ENCODE peak calls at places on chromosomes 7 and 10, in five cellular contexts. A is Calu3, U is germinal center, R is iris pigment epithelial cell, B is RCC 7860. M is an unnamed sample.

GRCh38 chr7:70569335-70569819 is 562.6 kb upstream of the GALNT17 start:
- DNase-seq in A (no peak), U (no peak), R (peak), B (peak), M (no peak)

GRCh38 chr7:27560706-27561235 is 101.9 kb downstream of the HIBADH start:
- DNase-seq in A (no peak), U (no peak), R (peak), B (peak), M (no peak)

GRCh38 chr7:9181356-9181755 is 747.9 kb downstream of the NXPH1 start:
- DNase-seq in A (no peak), U (no peak), R (no peak), B (peak), M (no peak)

GRCh38 chr10:14089556-14090297 is 241.0 kb downstream of the FRMD4A start:
- DNase-seq in A (no peak), U (no peak), R (no peak), B (no peak), M (no peak)

GRCh38 chr7:80740778-80741545 is 102.5 kb downstream of the CD36 start:
- DNase-seq in A (no peak), U (no peak), R (peak), B (peak), M (no peak)

GRCh38 chr10:88147000-88147798 is 283.8 kb downstream of the PTEN start:
- DNase-seq in A (no peak), U (no peak), R (no peak), B (no peak), M (no peak)

GRCh38 chr7:143183024-143183423 is at the start of gene TAS2R39:
- DNase-seq in A (no peak), U (peak), R (no peak), B (no peak), M (no peak)

GRCh38 chr10:88989824-88990527 is 622 bp upstream of the FAS start:
- DNase-seq in A (peak), U (no peak), R (peak), B (peak), M (peak)

GRCh38 chr7:70325509-70326101 is 727.3 kb downstream of the AUTS2 start:
- DNase-seq in A (no peak), U (no peak), R (peak), B (no peak), M (no peak)

GRCh38 chr10:15370212-15370740 is 813 bp downstream of the FAM171A1 start:
- DNase-seq in A (no peak), U (no peak), R (peak), B (no peak), M (no peak)

GRCh38 chr7:18623389-18623788 is 127.8 kb downstream of the HDAC9 start:
- DNase-seq in A (no peak), U (no peak), R (no peak), B (peak), M (no peak)

GRCh38 chr7:45219801-45220200 is 62.2 kb downstream of the RAMP3 start:
- DNase-seq in A (no peak), U (no peak), R (no peak), B (no peak), M (no peak)

GRCh38 chr7:157844611-157845010 is 507.8 kb downstream of the DNAJB6 start:
- DNase-seq in A (no peak), U (no peak), R (no peak), B (no peak), M (no peak)

GRCh38 chr10:34492081-34492480 is 323.0 kb downstream of the PARD3 start:
- DNase-seq in A (no peak), U (no peak), R (no peak), B (no peak), M (no peak)

GRCh38 chr10:131078131-131078881 is 233.2 kb downstream of the TCERG1L start:
- DNase-seq in A (no peak), U (no peak), R (no peak), B (no peak), M (no peak)

GRCh38 chr7:85160223-85160622 is 26.6 kb downstream of the SEMA3D start:
- DNase-seq in A (no peak), U (no peak), R (peak), B (no peak), M (no peak)

GRCh38 chr7:139060838-139061237 is 25.0 kb upstream of the ZC3HAV1L start:
- DNase-seq in A (no peak), U (no peak), R (peak), B (no peak), M (no peak)

GRCh38 chr7:155291729-155292128 is 5.9 kb upstream of the INSIG1 start:
- DNase-seq in A (no peak), U (no peak), R (no peak), B (no peak), M (no peak)

GRCh38 chr7:93715234-93715633 is 140.7 kb upstream of the CALCR start:
- DNase-seq in A (peak), U (peak), R (peak), B (peak), M (no peak)

GRCh38 chr7:34184466-34184865 is 279.1 kb downstream of the BMPER start:
- DNase-seq in A (no peak), U (no peak), R (peak), B (no peak), M (no peak)

GRCh38 chr10:74194999-74195398 is 44.0 kb downstream of the ADK start:
- DNase-seq in A (no peak), U (no peak), R (peak), B (no peak), M (no peak)

GRCh38 chr7:117323877-117324699 is 1.2 kb upstream of the WNT2 start:
- DNase-seq in A (peak), U (no peak), R (peak), B (no peak), M (no peak)

GRCh38 chr7:38524786-38525185 is 106.4 kb downstream of the AMPH start:
- DNase-seq in A (no peak), U (no peak), R (peak), B (peak), M (no peak)

GRCh38 chr7:108441392-108441955 is 14.8 kb downstream of the NRCAM start:
- DNase-seq in A (no peak), U (no peak), R (no peak), B (no peak), M (no peak)

GRCh38 chr7:128853691-128854298 is 8.9 kb upstream of the ATP6V1F start:
- DNase-seq in A (no peak), U (no peak), R (no peak), B (no peak), M (no peak)

GRCh38 chr10:110977662-110978061 is 58.3 kb downstream of the SHOC2 start:
- DNase-seq in A (no peak), U (no peak), R (peak), B (no peak), M (no peak)

GRCh38 chr7:55898287-55898686 is 11.0 kb downstream of the ZNF713 start:
- DNase-seq in A (no peak), U (no peak), R (peak), B (no peak), M (no peak)

GRCh38 chr10:30911303-30911863 is 120.3 kb downstream of the ZNF438 start:
- DNase-seq in A (no peak), U (no peak), R (no peak), B (no peak), M (no peak)

GRCh38 chr10:109149666-109150350 is 773.5 kb downstream of the XPNPEP1 start:
- DNase-seq in A (no peak), U (no peak), R (no peak), B (no peak), M (no peak)

GRCh38 chr10:44994752-44995530 is 5.8 kb upstream of the ZNF22 start:
- DNase-seq in A (no peak), U (no peak), R (no peak), B (no peak), M (no peak)

GRCh38 chr7:154789404-154789803 is 213.5 kb downstream of the PAXIP1 start:
- DNase-seq in A (no peak), U (no peak), R (no peak), B (peak), M (no peak)

GRCh38 chr10:104406715-104407517 is 53.3 kb downstream of the CFAP58 start:
- DNase-seq in A (no peak), U (no peak), R (peak), B (peak), M (peak)

GRCh38 chr10:310976-311639 is 175.9 kb downstream of the ZMYND11 start:
- DNase-seq in A (no peak), U (no peak), R (peak), B (no peak), M (no peak)

GRCh38 chr7:143416565-143417149 is 8.0 kb upstream of the EPHA1 start:
- DNase-seq in A (peak), U (peak), R (no peak), B (peak), M (peak)

M was measured in CD4-positive, CD25-positive, alpha-beta regulatory T cell.